ENCODE peak calls at places on chromosomes 4 and X, in ten cellular contexts. P is GM20000, U is neural progenitor cell, X is adipocyte, R is NCI-H460, L is GM23338, J is nucleus accumbens, Z is HTR-8/SVneo, H is BE2C, G is D341Med. Y is an unnamed sample.

GRCh38 chr4:150411527-150411926 is 170.4 kb upstream of the MAB21L2 start:
- DNase-seq in P (no peak), U (peak; percentile 2), X (no peak), R (no peak), L (no peak), J (no peak), Z (no peak), H (peak; percentile 79), G (peak; percentile 59), Y (no peak)

GRCh38 chr4:139786494-139787354 is 121.1 kb downstream of the MGST2 start:
- DNase-seq in P (no peak), U (no peak), X (no peak), R (no peak), L (no peak), J (no peak), Z (no peak), H (peak; percentile 58), G (no peak), Y (no peak)

GRCh38 chrX:23742693-23743622 is at the start of gene ACOT9:
- DNase-seq in P (peak; percentile 84), U (peak; percentile 92), X (peak; percentile 94), R (peak; percentile 95), L (peak; percentile 88), J (peak; percentile 36), Z (peak; percentile 86), H (peak; percentile 89), G (peak; percentile 88), Y (peak; percentile 94)

GRCh38 chr4:161813389-161813788 is 350.4 kb downstream of the FSTL5 start:
- DNase-seq in P (no peak), U (no peak), X (no peak), R (no peak), L (no peak), J (no peak), Z (no peak), H (no peak), G (no peak), Y (no peak)

GRCh38 chr4:80125252-80126177 is 52.5 kb upstream of the ANTXR2 start:
- DNase-seq in P (peak; percentile 4), U (no peak), X (peak; percentile 68), R (no peak), L (peak; percentile 50), J (no peak), Z (no peak), H (no peak), G (peak; percentile 35), Y (no peak)

GRCh38 chrX:22800360-22800759 is 199.4 kb upstream of the DDX53 start:
- DNase-seq in P (no peak), U (no peak), X (peak; percentile 87), R (peak; percentile 50), L (peak; percentile 19), J (no peak), Z (peak; percentile 56), H (no peak), G (no peak), Y (no peak)

GRCh38 chr4:6085943-6086628 is 67.9 kb upstream of the C4orf50 start:
- DNase-seq in P (no peak), U (no peak), X (no peak), R (no peak), L (no peak), J (no peak), Z (no peak), H (no peak), G (no peak), Y (no peak)

GRCh38 chr4:158657291-158657690 is 14.4 kb downstream of the C4orf46 start:
- DNase-seq in P (no peak), U (no peak), X (no peak), R (no peak), L (no peak), J (no peak), Z (no peak), H (no peak), G (no peak), Y (no peak)

GRCh38 chr4:74444891-74445642 is at the start of gene AREG:
- DNase-seq in P (peak; percentile 77), U (peak; percentile 78), X (peak; percentile 74), R (peak; percentile 35), L (peak; percentile 90), J (no peak), Z (peak; percentile 19), H (peak; percentile 7), G (peak; percentile 77), Y (peak; percentile 60)

Y was measured in HAP-1.